ENCODE peak calls at places on chromosomes 1 and 21, in seven cellular contexts. C is tibial artery, E is MM.1S, L is pancreas, X is left lung, K is PC-9, S is hepatocyte. O is an unnamed sample.

GRCh38 chr1:234987415-234988159 is 141.1 kb downstream of the TOMM20 start:
- DNase-seq in C (peak; percentile 85), E (no peak), L (peak; percentile 65), X (no peak), K (peak; percentile 88), S (peak; percentile 73), O (peak; percentile 79)

GRCh38 chr1:59384443-59384842 is 87.5 kb downstream of the FGGY start:
- DNase-seq in C (no peak), E (peak; percentile 40), L (no peak), X (no peak), K (no peak), S (no peak), O (no peak)

GRCh38 chr1:210352575-210352974 is 23.9 kb downstream of the HHAT start:
- DNase-seq in C (no peak), E (no peak), L (no peak), X (no peak), K (no peak), S (no peak), O (no peak)

GRCh38 chr1:207459008-207459407 is 4.9 kb downstream of the CR2 start:
- DNase-seq in C (no peak), E (peak; percentile 54), L (no peak), X (no peak), K (no peak), S (no peak), O (no peak)

GRCh38 chr1:3222042-3222692 is 153.2 kb downstream of the PRDM16 start:
- DNase-seq in C (peak; percentile 32), E (no peak), L (peak; percentile 93), X (no peak), K (no peak), S (peak; percentile 90), O (no peak)

GRCh38 chr1:40711465-40712404 is 20.2 kb downstream of the NFYC start:
- DNase-seq in C (no peak), E (no peak), L (no peak), X (no peak), K (peak; percentile 71), S (peak; percentile 35), O (no peak)

GRCh38 chr1:218467101-218467728 is 122.1 kb downstream of the TGFB2 start:
- DNase-seq in C (no peak), E (no peak), L (no peak), X (no peak), K (no peak), S (no peak), O (peak; percentile 97)

GRCh38 chr1:91912267-91912666 is 26.3 kb upstream of the TGFBR3 start:
- DNase-seq in C (no peak), E (no peak), L (no peak), X (no peak), K (no peak), S (no peak), O (no peak)

GRCh38 chr1:155688318-155689121 is at the start of the genes DAP3 and YY1AP1:
- DNase-seq in C (peak; percentile 88), E (peak; percentile 96), L (peak; percentile 91), X (peak; percentile 98), K (peak; percentile 91), S (peak; percentile 95), O (peak; percentile 28)
- TF ChIP-seq CTCF in C (peak; percentile 8), E (no peak), L (no peak), X (no peak), K (no peak), S (no peak), O (no peak)

DNA sequence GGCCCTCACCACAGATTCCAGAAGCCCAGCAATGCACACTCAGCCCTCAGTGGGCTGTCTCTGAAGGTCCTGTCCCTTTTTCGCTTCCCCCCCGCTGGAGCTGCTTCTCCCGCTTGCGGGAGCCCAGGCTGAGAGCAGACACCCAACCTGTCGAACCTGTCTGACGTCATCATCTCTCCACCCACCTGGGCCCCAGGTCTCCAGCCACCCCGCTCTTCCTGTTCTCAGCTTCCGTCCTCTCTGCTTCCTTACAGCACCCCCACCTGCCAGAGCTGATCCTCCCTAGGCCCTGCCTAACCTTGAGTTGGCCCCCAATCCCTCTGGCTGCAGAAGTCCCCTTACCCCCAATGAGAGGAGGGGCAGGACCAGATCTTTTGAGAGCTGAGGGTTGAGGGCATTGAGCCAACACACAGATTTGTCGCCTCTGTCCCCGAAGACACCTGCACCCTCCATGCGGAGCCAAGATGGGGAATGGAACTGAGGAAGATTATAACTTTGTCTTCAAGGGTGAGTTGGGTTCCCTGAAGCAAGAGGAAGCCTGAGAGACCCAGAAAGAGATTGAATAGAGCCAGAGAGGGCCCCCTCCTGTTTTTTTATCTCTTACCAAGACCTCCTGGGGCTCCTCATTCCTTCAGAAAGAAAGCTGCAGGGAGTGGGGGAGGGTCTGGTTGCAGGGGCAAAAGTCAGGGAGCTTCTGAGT is at the start of gene RAB25:
- DNase-seq in C (no peak), E (no peak), L (peak; percentile 87), X (no peak), K (peak; percentile 90), S (peak; percentile 92), O (no peak)
- H3K4me3 ChIP-seq in C (no peak within 1 kb of the TSS), E (no peak within 1 kb of the TSS), L (peak within 1 kb of the TSS; percentile 53), X (peak within 1 kb of the TSS; percentile 22), K (peak within 1 kb of the TSS; percentile 64), S (peak within 1 kb of the TSS; percentile 51), O (no peak within 1 kb of the TSS)

DNA sequence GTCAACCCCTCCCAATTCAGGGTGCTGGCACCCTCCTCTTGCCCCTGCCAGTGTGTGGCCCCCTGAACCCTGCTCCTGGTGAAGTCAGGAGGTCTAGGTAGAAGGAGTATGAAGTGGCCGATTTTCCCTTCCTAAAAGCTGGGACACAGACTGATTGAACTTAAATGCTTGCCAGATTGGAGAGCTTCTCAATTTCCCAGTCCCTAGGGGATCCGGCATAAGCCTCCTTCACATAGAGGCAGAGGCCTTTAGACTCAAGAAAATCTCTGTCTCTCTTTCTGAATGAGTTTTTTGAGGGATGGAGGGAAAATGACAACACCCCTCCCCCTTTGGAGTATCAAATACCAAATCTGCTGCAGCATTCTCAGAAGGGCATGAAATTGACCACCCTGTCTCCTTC is 51.5 kb downstream of the SYT2 start:
- DNase-seq in C (no peak), E (no peak), L (no peak), X (no peak), K (no peak), S (no peak), O (no peak)
- H3K27me3 ChIP-seq in C (no peaks in the 10 kb centered on the region), E (peaks cover 40% of the 10 kb centered on the region), L (no peaks in the 10 kb centered on the region), X (peaks cover 100% of the 10 kb centered on the region), K (peaks cover 98% of the 10 kb centered on the region), S (peaks cover 30% of the 10 kb centered on the region), O (peaks cover 36% of the 10 kb centered on the region)

DNA sequence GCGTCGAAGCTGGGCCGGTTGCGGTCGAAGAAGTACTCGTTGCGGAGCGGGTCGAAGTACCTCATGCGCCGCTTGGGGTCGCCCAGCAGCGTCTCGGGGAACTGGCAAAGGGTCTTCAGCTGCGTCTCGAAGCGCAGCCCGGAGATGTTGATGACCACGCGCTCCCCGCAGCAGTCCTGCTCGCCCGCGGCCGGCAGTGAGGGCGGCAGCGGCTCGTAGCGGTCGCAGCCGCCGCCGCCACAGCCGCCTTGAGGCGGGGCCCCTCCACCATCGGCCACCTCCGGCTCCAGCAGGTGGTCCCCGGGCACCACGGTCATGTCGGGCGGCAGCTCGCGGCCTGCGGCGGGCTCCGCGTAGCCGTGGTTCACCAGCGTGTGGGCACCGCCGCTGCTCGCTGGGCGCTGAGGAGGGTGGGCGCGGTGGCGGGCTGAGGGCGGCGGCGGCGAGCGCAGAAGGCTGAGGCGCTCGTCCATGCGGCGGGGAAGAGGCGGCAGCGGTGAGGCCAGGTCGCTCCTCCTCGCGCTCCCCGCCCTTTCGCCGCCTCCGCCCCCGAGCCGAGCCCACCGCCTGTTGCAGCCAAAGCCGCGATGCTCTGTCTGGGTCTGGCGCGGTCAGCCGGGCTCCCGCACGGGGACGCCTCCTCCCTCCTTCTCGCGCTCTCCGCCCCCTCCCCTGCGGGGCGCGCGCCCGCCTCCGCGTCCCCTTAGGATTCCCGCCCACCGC is at the start of gene KCNA3:
- DNase-seq in C (no peak), E (peak; percentile 66), L (no peak), X (peak; percentile 84), K (no peak), S (peak; percentile 32), O (no peak)
- TF ChIP-seq CTCF in C (no peak), E (peak; percentile 11), L (no peak), X (no peak), K (no peak), S (peak; percentile 14), O (no peak)

GRCh38 chr1:21332691-21333449 is 42.6 kb upstream of the ECE1 start:
- DNase-seq in C (no peak), E (no peak), L (peak; percentile 14), X (no peak), K (no peak), S (no peak), O (no peak)

GRCh38 chr1:21335088-21335678 is 44.9 kb upstream of the ECE1 start:
- DNase-seq in C (no peak), E (no peak), L (peak; percentile 44), X (no peak), K (no peak), S (peak; percentile 3), O (no peak)

GRCh38 chr1:21334214-21335087 is 44.2 kb upstream of the ECE1 start:
- DNase-seq in C (peak; percentile 82), E (peak; percentile 92), L (peak; percentile 80), X (peak; percentile 93), K (peak; percentile 86), S (peak; percentile 68), O (peak; percentile 66)

GRCh38 chr1:21331752-21332480 is 41.7 kb upstream of the ECE1 start:
- DNase-seq in C (no peak), E (no peak), L (peak; percentile 10), X (no peak), K (no peak), S (no peak), O (no peak)

GRCh38 chr1:21333824-21334213 is 43.6 kb upstream of the ECE1 start:
- DNase-seq in C (no peak), E (no peak), L (no peak), X (no peak), K (no peak), S (no peak), O (no peak)
- H3K4me3 ChIP-seq in C (peak overlapping the region; percentile 43), E (peak overlapping the region; percentile 54), L (no peak overlapping the region), X (no peak overlapping the region), K (peak overlapping the region; percentile 44), S (no peak overlapping the region), O (peak overlapping the region; percentile 7)

GRCh38 chr21:22223385-22223784 is 1225.2 kb downstream of the NCAM2 start:
- DNase-seq in C (no peak), E (peak; percentile 60), L (no peak), X (no peak), K (no peak), S (no peak), O (no peak)
- H3K27me3 ChIP-seq in C (no peaks in the 10 kb centered on the region), E (no peaks in the 10 kb centered on the region), L (no peaks in the 10 kb centered on the region), X (no peaks in the 10 kb centered on the region), K (no peaks in the 10 kb centered on the region), S (no peaks in the 10 kb centered on the region), O (no peaks in the 10 kb centered on the region)

DNA sequence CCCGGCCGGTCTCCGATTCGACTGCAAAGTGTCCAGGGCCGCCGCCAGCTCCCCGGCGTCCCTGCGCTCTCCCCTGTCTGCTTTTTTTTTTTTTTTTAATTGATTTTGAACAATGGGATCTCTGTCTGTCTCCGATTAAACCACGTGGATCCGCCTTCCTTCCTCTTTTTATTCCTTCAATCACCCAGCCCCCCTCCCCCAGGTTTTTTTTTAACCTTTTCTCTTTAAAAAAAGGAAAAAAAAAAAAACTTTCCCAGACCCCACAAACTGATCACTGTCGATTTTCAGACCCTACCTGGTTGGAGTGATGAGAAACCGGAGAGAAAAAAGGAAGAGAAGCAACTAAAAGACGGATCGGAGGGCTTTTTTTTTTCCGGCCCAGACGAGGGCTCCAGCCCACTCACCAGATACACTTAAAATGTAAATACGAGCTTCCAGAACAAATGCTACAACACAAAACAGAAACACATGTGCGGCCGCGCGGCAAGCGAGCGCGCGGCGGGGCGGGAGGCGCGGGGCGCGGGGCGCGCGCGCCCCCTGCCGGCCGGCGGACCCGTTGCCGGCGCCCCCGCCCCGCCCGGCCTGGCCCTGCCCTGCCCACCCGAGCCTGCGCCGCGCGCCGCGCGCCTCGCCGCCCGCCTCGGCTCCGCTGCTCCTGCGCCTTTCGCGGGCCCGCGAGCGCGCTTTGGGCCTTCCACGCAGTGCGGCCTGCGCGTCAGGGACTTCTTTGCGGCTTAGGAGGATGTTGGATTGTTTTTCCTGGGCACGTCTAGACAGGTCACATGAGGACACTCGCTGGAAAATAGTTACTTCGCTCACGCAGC is at the start of gene RCC2:
- DNase-seq in C (peak; percentile 36), E (peak; percentile 85), L (peak; percentile 73), X (peak; percentile 93), K (peak; percentile 57), S (peak; percentile 90), O (peak; percentile 19)
- TF ChIP-seq CTCF in C (no peak), E (no peak), L (no peak), X (peak; percentile 6), K (no peak), S (no peak), O (no peak)